ENCODE peak calls at places on chromosomes 5 and 9, in four cellular contexts. One of them, this sample, is unnamed.

GRCh38 chr9:129888085-129888808 is 53.0 kb downstream of the USP20 start:
- DNase-seq in bronchial epithelial cell: no peak
- DNase-seq in heart right ventricle: peak; percentile 43
- DNase-seq in dorsolateral prefrontal cortex: no peak
- DNase-seq in this sample: no peak

GRCh38 chr9:128091144-128091543 is 23.1 kb downstream of the SLC25A25 start:
- DNase-seq in heart right ventricle: peak; percentile 69
- DNase-seq in dorsolateral prefrontal cortex: peak; percentile 90
- DNase-seq in bronchial epithelial cell: no peak
- DNase-seq in this sample: peak; percentile 76

GRCh38 chr5:36028816-36029465 is 37.7 kb downstream of the UGT3A2 start:
- DNase-seq in dorsolateral prefrontal cortex: no peak
- DNase-seq in bronchial epithelial cell: no peak
- DNase-seq in heart right ventricle: no peak
- DNase-seq in this sample: no peak

GRCh38 chr5:181163487-181164075 is 16.2 kb downstream of the OR2V2 start:
- DNase-seq in bronchial epithelial cell: no peak
- DNase-seq in dorsolateral prefrontal cortex: no peak
- DNase-seq in heart right ventricle: no peak
- DNase-seq in this sample: no peak

GRCh38 chr5:75023368-75024159 is 28.8 kb downstream of the GCNT4 start:
- DNase-seq in dorsolateral prefrontal cortex: no peak
- DNase-seq in heart right ventricle: no peak
- DNase-seq in bronchial epithelial cell: no peak
- DNase-seq in this sample: no peak

GRCh38 chr5:53257806-53258373 is 148.3 kb upstream of the MOCS2 start:
- DNase-seq in bronchial epithelial cell: peak; percentile 100
- DNase-seq in heart right ventricle: no peak
- DNase-seq in dorsolateral prefrontal cortex: no peak
- DNase-seq in this sample: no peak

GRCh38 chr5:96893342-96893741 is 17.0 kb downstream of the ERAP2 start:
- DNase-seq in heart right ventricle: no peak
- DNase-seq in dorsolateral prefrontal cortex: no peak
- DNase-seq in bronchial epithelial cell: peak; percentile 77
- DNase-seq in this sample: peak; percentile 83

GRCh38 chr5:149002053-149002452 is 60.8 kb downstream of the SH3TC2 start:
- DNase-seq in bronchial epithelial cell: peak; percentile 92
- DNase-seq in dorsolateral prefrontal cortex: no peak
- DNase-seq in heart right ventricle: peak; percentile 19
- DNase-seq in this sample: peak; percentile 96

GRCh38 chr5:138979684-138980275 is 104.6 kb upstream of the LRRTM2 start:
- DNase-seq in heart right ventricle: no peak
- DNase-seq in dorsolateral prefrontal cortex: no peak
- DNase-seq in bronchial epithelial cell: no peak
- DNase-seq in this sample: no peak

GRCh38 chr5:1027631-1028441 is 19.2 kb downstream of the NKD2 start:
- DNase-seq in bronchial epithelial cell: no peak
- DNase-seq in dorsolateral prefrontal cortex: no peak
- DNase-seq in heart right ventricle: no peak
- DNase-seq in this sample: no peak

GRCh38 chr9:77019010-77019809 is at the start of gene FOXB2:
- DNase-seq in bronchial epithelial cell: no peak
- DNase-seq in heart right ventricle: no peak
- DNase-seq in dorsolateral prefrontal cortex: no peak
- DNase-seq in this sample: no peak

GRCh38 chr5:127358274-127358673 is 67.7 kb downstream of the MEGF10 start:
- DNase-seq in heart right ventricle: no peak
- DNase-seq in bronchial epithelial cell: no peak
- DNase-seq in dorsolateral prefrontal cortex: no peak
- DNase-seq in this sample: no peak

GRCh38 chr5:174108765-174109164 is 63.3 kb downstream of the NSG2 start:
- DNase-seq in heart right ventricle: no peak
- DNase-seq in dorsolateral prefrontal cortex: no peak
- DNase-seq in bronchial epithelial cell: no peak
- DNase-seq in this sample: no peak

GRCh38 chr5:26805076-26805475 is 233.3 kb downstream of the CDH9 start:
- DNase-seq in heart right ventricle: no peak
- DNase-seq in bronchial epithelial cell: no peak
- DNase-seq in dorsolateral prefrontal cortex: no peak
- DNase-seq in this sample: no peak

GRCh38 chr9:19464764-19465570 is 56.2 kb downstream of the ACER2 start:
- DNase-seq in bronchial epithelial cell: peak; percentile 67
- DNase-seq in heart right ventricle: peak; percentile 68
- DNase-seq in dorsolateral prefrontal cortex: peak; percentile 71
- DNase-seq in this sample: peak; percentile 52

GRCh38 chr9:2216591-2216990 is 201.4 kb downstream of the SMARCA2 start:
- DNase-seq in heart right ventricle: no peak
- DNase-seq in bronchial epithelial cell: peak; percentile 48
- DNase-seq in dorsolateral prefrontal cortex: no peak
- DNase-seq in this sample: no peak

GRCh38 chr9:35649431-35650340 is 1.0 kb downstream of the SIT1 start:
- DNase-seq in heart right ventricle: no peak
- DNase-seq in bronchial epithelial cell: no peak
- DNase-seq in dorsolateral prefrontal cortex: no peak
- DNase-seq in this sample: no peak
- H3K4me3 ChIP-seq in heart right ventricle: peak overlapping the region; percentile 50
- H3K4me3 ChIP-seq in bronchial epithelial cell: no peak overlapping the region
- H3K4me3 ChIP-seq in dorsolateral prefrontal cortex: no peak overlapping the region
- H3K4me3 ChIP-seq in this sample: no peak overlapping the region

DNA sequence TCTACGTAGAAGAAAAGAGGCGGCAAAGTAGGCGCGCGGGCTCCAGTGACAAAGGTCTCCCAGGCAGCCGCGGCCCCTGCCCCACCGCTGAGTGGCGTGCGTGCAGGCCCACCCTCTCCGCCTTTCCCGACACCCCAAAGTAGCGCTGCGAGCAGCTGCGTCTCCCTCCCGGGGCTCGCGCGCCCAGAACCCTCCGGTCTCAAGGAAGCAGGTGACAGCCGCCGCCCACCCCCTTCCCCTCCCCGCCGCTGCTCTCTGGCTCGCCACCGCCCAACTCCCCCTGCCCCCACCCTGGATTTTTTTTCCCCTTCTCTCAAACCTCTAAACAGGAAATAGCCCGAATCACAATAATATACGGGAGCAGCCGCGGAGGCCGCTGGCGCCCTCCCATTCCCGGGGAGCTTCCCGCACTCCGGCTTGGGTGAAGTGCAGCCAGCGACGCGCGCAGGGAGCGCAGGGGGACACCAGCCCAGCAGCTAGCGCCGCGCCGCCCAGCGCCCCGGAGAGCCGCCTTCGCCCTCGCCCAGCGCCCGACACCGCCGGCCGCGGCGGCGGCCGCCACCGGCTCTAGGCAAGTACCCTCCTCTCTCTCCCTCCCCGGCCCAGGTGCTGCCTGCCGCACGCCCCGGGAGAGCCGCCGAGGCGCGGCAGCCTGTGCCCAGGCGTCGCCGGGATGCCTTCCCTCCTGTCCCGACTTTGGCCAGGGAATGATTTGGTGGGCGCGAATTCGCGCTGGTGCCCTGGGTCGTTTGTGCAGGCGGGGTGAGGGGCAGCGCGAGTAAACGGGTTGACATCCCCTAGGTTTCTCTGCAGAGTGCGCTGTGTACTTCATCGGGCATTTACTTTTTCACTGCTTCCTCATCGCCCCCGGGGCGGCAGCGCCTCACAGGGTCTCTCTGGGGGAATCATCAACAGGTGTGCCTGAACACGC is 52.7 kb upstream of the TJP2 start:
- DNase-seq in bronchial epithelial cell: no peak
- DNase-seq in dorsolateral prefrontal cortex: peak; percentile 44
- DNase-seq in heart right ventricle: peak; percentile 56
- DNase-seq in this sample: no peak
- TF ChIP-seq CTCF in bronchial epithelial cell: no peak
- TF ChIP-seq CTCF in dorsolateral prefrontal cortex: no peak
- TF ChIP-seq CTCF in heart right ventricle: peak; percentile 27
- TF ChIP-seq CTCF in this sample: peak; percentile 7

DNA sequence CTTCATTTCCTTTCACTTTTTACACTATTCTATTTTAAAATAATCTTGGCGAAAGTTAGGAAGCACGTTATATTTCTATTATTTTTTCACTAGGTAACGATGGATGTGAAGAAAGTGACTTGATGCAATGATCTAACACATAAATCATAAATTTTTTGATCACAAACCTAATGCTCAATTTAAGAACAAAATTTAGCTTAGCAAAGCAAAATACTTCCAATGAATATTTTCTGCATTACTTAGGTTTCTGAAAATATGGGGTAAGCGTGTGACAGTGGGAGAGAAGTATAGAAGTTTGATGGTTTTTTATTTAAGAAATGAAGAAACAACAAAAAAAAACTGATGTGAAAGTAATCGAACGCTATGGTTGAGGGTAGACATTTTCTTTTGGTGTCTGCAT is 1528.7 kb upstream of the CDH9 start:
- DNase-seq in heart right ventricle: no peak
- DNase-seq in bronchial epithelial cell: no peak
- DNase-seq in dorsolateral prefrontal cortex: no peak
- DNase-seq in this sample: no peak
- H3K4me3 ChIP-seq in heart right ventricle: no peak overlapping the region
- H3K4me3 ChIP-seq in bronchial epithelial cell: no peak overlapping the region
- H3K4me3 ChIP-seq in dorsolateral prefrontal cortex: no peak overlapping the region
- H3K4me3 ChIP-seq in this sample: no peak overlapping the region

DNA sequence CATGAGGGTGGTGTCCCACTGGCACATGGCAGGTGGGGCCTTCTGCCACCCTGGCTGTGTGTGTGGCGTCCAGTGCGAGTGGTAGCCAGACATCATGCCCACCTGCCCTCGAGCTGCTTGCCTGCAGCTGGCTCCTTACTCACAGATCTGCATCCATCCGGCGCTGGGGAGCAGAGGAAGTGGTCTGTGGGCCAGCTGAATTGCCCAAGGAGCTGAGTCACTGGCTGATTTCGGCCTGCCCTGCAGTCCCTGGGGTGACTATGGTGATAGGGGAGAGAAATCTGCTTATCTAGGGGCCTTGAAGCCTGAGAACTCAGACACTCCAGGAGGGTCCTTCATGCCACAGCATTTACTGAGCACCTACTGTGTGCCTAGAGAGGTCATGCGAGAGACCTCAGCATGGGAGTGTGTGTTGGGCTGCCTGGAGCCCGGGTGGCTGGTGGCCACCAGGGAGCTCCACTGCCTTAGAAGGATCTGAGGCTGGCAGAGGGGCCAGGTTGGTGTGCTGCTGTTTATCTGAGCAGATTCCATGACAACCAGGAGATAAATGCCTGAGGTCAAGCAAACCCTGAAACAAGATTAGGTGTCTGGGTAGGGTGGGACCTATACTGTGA is 57.1 kb downstream of the SLC22A5 start:
- DNase-seq in bronchial epithelial cell: peak; percentile 91
- DNase-seq in heart right ventricle: peak; percentile 59
- DNase-seq in dorsolateral prefrontal cortex: no peak
- DNase-seq in this sample: no peak
- TF ChIP-seq CTCF in bronchial epithelial cell: peak; percentile 51
- TF ChIP-seq CTCF in heart right ventricle: peak; percentile 50
- TF ChIP-seq CTCF in dorsolateral prefrontal cortex: no peak
- TF ChIP-seq CTCF in this sample: peak; percentile 50